ENCODE peak calls at places on chromosomes 16 and 17, in six cellular contexts. L is suprapubic skin; S is cardiac muscle cell; B is heart left ventricle; E is sigmoid colon; X is CD8-positive, alpha-beta memory T cell. V is an unnamed sample. For H3K4me1 and H3K9me3, the result is how much of the 10 kb centered on the place peaks cover.

GRCh38 chr17:79982986-79983385 is 52.7 kb downstream of the TBC1D16 start:
- DNase-seq in L (peak), S (no peak), B (no peak), E (peak), X (no peak), V (no peak)

GRCh38 chr16:24011237-24011636 is 175.5 kb downstream of the PRKCB start:
- DNase-seq in L (no peak), S (no peak), B (no peak), E (no peak), X (no peak), V (no peak)

GRCh38 chr17:42698736-42699414 is 16.5 kb downstream of the CNTNAP1 start:
- DNase-seq in L (no peak), S (peak), B (peak), E (no peak), X (no peak), V (no peak)

GRCh38 chr17:73203135-73203787 is 10.4 kb downstream of the COG1 start:
- DNase-seq in L (no peak), S (peak), B (no peak), E (no peak), X (no peak), V (no peak)

GRCh38 chr17:80086081-80086480 is 15.3 kb upstream of the GAA start:
- DNase-seq in L (no peak), S (no peak), B (no peak), E (no peak), X (no peak), V (no peak)

GRCh38 chr16:81060576-81061306 is 16.3 kb downstream of the C16orf46 start:
- DNase-seq in L (no peak), S (no peak), B (no peak), E (no peak), X (no peak), V (no peak)

GRCh38 chr16:27404163-27404823 is 2.3 kb downstream of the IL21R start:
- DNase-seq in L (no peak), S (no peak), B (no peak), E (no peak), X (no peak), V (no peak)

GRCh38 chr17:1222321-1222720 is 42.5 kb upstream of the ABR start:
- DNase-seq in L (no peak), S (no peak), B (no peak), E (no peak), X (no peak), V (no peak)

GRCh38 chr17:38890410-38890746 is 20.5 kb downstream of the LASP1 start:
- DNase-seq in L (no peak), S (no peak), B (no peak), E (no peak), X (no peak), V (no peak)

GRCh38 chr16:89359296-89360147 is 130.8 kb downstream of the ANKRD11 start:
- DNase-seq in L (no peak), S (peak), B (no peak), E (no peak), X (no peak), V (no peak)

GRCh38 chr17:6381052-6381451 is 53.9 kb downstream of the AIPL1 start:
- DNase-seq in L (no peak), S (no peak), B (no peak), E (no peak), X (no peak), V (no peak)

GRCh38 chr17:17837966-17838962 is 1.5 kb upstream of the SREBF1 start:
- DNase-seq in L (peak), S (peak), B (peak), E (no peak), X (no peak), V (peak)

GRCh38 chr17:80203448-80204092 is 16.6 kb downstream of the SGSH start:
- DNase-seq in L (no peak), S (no peak), B (no peak), E (no peak), X (no peak), V (no peak)

GRCh38 chr16:62149646-62150045 is 113.4 kb upstream of the CDH8 start:
- DNase-seq in L (no peak), S (no peak), B (no peak), E (no peak), X (no peak), V (no peak)

GRCh38 chr16:2816751-2817495 is at the start of gene PRSS21:
- DNase-seq in L (peak), S (no peak), B (no peak), E (peak), X (peak), V (no peak)

GRCh38 chr17:74271902-74272563 is 2.0 kb upstream of the DNAI2 start:
- DNase-seq in L (no peak), S (peak), B (peak), E (peak), X (no peak), V (peak)

GRCh38 chr16:10878644-10879498 is 1.9 kb downstream of the CIITA start:
- DNase-seq in L (peak), S (peak), B (peak), E (peak), X (no peak), V (peak)

GRCh38 chr17:48016112-48016511 is 21.5 kb downstream of the COPZ2 start:
- DNase-seq in L (no peak), S (peak), B (no peak), E (no peak), X (no peak), V (no peak)

GRCh38 chr17:57549996-57550395 is 195.1 kb downstream of the CCDC182 start:
- DNase-seq in L (no peak), S (no peak), B (no peak), E (no peak), X (no peak), V (no peak)
- H3K4me1 ChIP-seq in L (under half), S (under half), B (under half), E (under half), X (under half), V (under half)

DNA sequence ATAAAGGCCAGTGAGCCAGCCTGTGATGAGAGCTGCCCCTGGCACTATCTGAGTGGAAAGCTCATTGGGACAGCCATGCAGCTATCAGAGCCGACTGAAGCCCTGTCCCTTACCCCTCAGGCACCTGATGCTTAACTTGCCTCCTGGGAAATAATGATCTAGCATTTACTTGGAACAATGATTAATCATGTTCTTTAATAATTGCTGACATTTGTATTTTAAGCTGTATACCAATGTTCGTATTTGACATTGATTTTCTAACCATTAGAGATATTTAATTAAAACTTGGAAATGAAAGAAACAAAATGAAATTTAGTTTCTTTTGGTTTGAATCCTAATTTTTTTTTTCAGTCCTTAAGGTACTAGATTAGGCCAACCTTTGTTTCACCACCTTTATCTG is 10.5 kb downstream of the PDP2 start:
- DNase-seq in L (no peak), S (no peak), B (no peak), E (no peak), X (no peak), V (no peak)
- H3K27ac ChIP-seq in L (no peak), S (no peak), B (no peak), E (no peak), X (no peak), V (no peak)

GRCh38 chr16:35311475-35311874 is 1852.1 kb downstream of the TP53TG3F start:
- DNase-seq in L (no peak), S (no peak), B (no peak), E (no peak), X (no peak), V (no peak)

GRCh38 chr16:35314298-35314697 is 1854.9 kb downstream of the TP53TG3F start:
- DNase-seq in L (no peak), S (no peak), B (no peak), E (no peak), X (no peak), V (no peak)

GRCh38 chr16:35308674-35309073 is 1849.3 kb downstream of the TP53TG3F start:
- DNase-seq in L (no peak), S (no peak), B (no peak), E (no peak), X (no peak), V (no peak)

GRCh38 chr16:35306915-35307314 is 1847.5 kb downstream of the TP53TG3F start:
- DNase-seq in L (no peak), S (no peak), B (no peak), E (no peak), X (no peak), V (no peak)

GRCh38 chr16:35310999-35311398 is 1851.6 kb downstream of the TP53TG3F start:
- DNase-seq in L (no peak), S (no peak), B (no peak), E (no peak), X (no peak), V (no peak)
- H3K9me3 ChIP-seq in L (under half), S (under half), B (under half), E (under half), X (under half), V (under half)

DNA sequence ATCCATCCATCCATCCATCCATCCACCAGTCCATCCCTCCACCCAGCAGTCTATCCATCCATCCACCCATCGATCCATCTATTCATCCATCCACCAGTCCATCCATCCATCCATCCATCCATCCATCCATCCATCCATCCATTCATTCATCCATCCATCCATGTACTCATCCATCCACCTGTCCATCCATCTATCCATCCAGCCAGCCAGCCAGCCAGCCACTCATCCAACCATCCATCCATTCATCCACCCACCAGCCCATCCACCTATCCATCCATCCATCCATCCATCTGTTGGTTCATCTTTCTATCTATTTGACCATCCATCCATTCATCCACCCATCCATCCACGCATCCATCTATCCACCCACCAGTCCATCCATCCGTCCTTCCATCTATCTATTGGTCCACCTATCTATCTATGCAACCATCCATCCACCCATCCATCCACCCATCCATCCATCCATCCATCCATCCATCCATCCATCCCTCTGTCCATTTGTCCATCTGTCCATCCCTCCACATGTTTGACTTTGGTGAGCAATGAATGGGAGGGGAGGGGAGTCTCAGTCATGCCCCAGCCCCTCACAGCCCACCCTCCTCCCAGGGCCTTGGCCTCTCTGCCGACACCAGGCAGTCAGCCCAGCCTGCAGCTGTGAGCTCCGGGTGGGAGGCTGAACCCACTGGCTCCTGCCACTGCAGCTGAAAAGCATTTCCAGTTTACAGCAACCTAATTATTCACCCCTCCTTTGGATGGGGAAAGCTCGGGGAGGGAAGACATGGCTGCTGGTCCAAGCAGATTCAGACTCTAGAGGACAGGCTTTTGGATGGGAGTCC is 38.1 kb upstream of the SSTR5 start:
- DNase-seq in L (no peak), S (no peak), B (no peak), E (no peak), X (no peak), V (no peak)
- H3K4me1 ChIP-seq in L (under half), S (under half), B (under half), E (under half), X (under half), V (under half)

GRCh38 chr17:77744268-77744988 is 214.1 kb upstream of the TNRC6C start:
- DNase-seq in L (peak), S (peak), B (peak), E (peak), X (no peak), V (peak)
- H3K27ac ChIP-seq in L (no peak), S (no peak), B (no peak), E (no peak), X (no peak), V (no peak)